ENCODE peak calls at places on chromosomes 16 and 17, in six cellular contexts. D is GM13976, M is fibroblast of lung, Q is astrocyte of the cerebellum, X is PC-3, A is fibroblast of mammary gland. F is an unnamed sample.

GRCh38 chr17:74276561-74277009 is 2.6 kb downstream of the DNAI2 start:
- DNase-seq in D (no peak), M (no peak), Q (no peak), X (no peak), A (peak; percentile 26), F (peak; percentile 80)

GRCh38 chr16:55678061-55678935 is 22.5 kb downstream of the SLC6A2 start:
- DNase-seq in D (no peak), M (no peak), Q (no peak), X (no peak), A (peak; percentile 38), F (no peak)

GRCh38 chr16:56889206-56889605 is 24.2 kb downstream of the SLC12A3 start:
- DNase-seq in D (no peak), M (no peak), Q (no peak), X (no peak), A (no peak), F (peak; percentile 42)

GRCh38 chr16:30417447-30418349 is 10.3 kb downstream of the ZNF771 start:
- DNase-seq in D (peak; percentile 93), M (peak; percentile 92), Q (peak; percentile 73), X (peak; percentile 94), A (peak; percentile 86), F (peak; percentile 97)

GRCh38 chr16:27127293-27127692 is 60.6 kb downstream of the C16orf82 start:
- DNase-seq in D (no peak), M (peak; percentile 16), Q (no peak), X (no peak), A (no peak), F (peak; percentile 82)

GRCh38 chr16:68645494-68646388 is 631 bp downstream of the CDH3 start:
- DNase-seq in D (peak; percentile 46), M (no peak), Q (no peak), X (no peak), A (no peak), F (no peak)

GRCh38 chr17:59804910-59805381 is 87.8 kb downstream of the TUBD1 start:
- DNase-seq in D (no peak), M (peak; percentile 61), Q (no peak), X (no peak), A (peak; percentile 66), F (peak; percentile 54)

GRCh38 chr17:76369804-76370203 is 14.6 kb upstream of the SPHK1 start:
- DNase-seq in D (no peak), M (no peak), Q (no peak), X (no peak), A (peak; percentile 63), F (peak; percentile 15)

GRCh38 chr16:27781195-27781524 is 231.2 kb downstream of the KATNIP start:
- DNase-seq in D (no peak), M (peak; percentile 25), Q (no peak), X (no peak), A (peak; percentile 7), F (peak; percentile 86)

GRCh38 chr16:89602273-89602951 is 11.0 kb upstream of the DPEP1 start:
- DNase-seq in D (peak; percentile 78), M (peak; percentile 80), Q (no peak), X (peak; percentile 66), A (peak; percentile 86), F (peak; percentile 100)

GRCh38 chr17:63998050-63998720 is at the start of gene PRR29:
- DNase-seq in D (peak; percentile 92), M (peak; percentile 53), Q (no peak), X (peak; percentile 72), A (peak; percentile 39), F (peak; percentile 98)

GRCh38 chr16:86622700-86623615 is 44.6 kb downstream of the FOXL1 start:
- DNase-seq in D (no peak), M (no peak), Q (no peak), X (no peak), A (no peak), F (no peak)

GRCh38 chr17:2485543-2485942 is 26.1 kb downstream of the METTL16 start:
- DNase-seq in D (no peak), M (peak; percentile 26), Q (no peak), X (peak; percentile 45), A (peak; percentile 23), F (no peak)

GRCh38 chr17:27544350-27545131 is 86.4 kb upstream of the LGALS9 start:
- DNase-seq in D (peak; percentile 86), M (peak; percentile 59), Q (peak; percentile 91), X (no peak), A (no peak), F (peak; percentile 27)

GRCh38 chr16:27538508-27538907 is 11.2 kb downstream of the GTF3C1 start:
- DNase-seq in D (no peak), M (no peak), Q (no peak), X (no peak), A (no peak), F (no peak)

GRCh38 chr16:78484509-78485058 is 385.1 kb downstream of the WWOX start:
- DNase-seq in D (no peak), M (no peak), Q (no peak), X (no peak), A (no peak), F (no peak)

GRCh38 chr16:49588729-49589384 is 215.3 kb downstream of the C16orf78 start:
- DNase-seq in D (no peak), M (peak; percentile 44), Q (no peak), X (no peak), A (peak; percentile 20), F (peak; percentile 91)

GRCh38 chr17:34163681-34164080 is 91.4 kb upstream of the CCL2 start:
- DNase-seq in D (no peak), M (peak; percentile 48), Q (no peak), X (no peak), A (peak; percentile 31), F (peak; percentile 66)

GRCh38 chr16:3780570-3780969 is 63.2 kb upstream of the TRAP1 start:
- DNase-seq in D (no peak), M (peak; percentile 41), Q (no peak), X (peak; percentile 12), A (peak; percentile 31), F (no peak)

GRCh38 chr16:13122074-13122473 is 220.7 kb downstream of the SHISA9 start:
- DNase-seq in D (no peak), M (no peak), Q (no peak), X (no peak), A (no peak), F (no peak)

DNA sequence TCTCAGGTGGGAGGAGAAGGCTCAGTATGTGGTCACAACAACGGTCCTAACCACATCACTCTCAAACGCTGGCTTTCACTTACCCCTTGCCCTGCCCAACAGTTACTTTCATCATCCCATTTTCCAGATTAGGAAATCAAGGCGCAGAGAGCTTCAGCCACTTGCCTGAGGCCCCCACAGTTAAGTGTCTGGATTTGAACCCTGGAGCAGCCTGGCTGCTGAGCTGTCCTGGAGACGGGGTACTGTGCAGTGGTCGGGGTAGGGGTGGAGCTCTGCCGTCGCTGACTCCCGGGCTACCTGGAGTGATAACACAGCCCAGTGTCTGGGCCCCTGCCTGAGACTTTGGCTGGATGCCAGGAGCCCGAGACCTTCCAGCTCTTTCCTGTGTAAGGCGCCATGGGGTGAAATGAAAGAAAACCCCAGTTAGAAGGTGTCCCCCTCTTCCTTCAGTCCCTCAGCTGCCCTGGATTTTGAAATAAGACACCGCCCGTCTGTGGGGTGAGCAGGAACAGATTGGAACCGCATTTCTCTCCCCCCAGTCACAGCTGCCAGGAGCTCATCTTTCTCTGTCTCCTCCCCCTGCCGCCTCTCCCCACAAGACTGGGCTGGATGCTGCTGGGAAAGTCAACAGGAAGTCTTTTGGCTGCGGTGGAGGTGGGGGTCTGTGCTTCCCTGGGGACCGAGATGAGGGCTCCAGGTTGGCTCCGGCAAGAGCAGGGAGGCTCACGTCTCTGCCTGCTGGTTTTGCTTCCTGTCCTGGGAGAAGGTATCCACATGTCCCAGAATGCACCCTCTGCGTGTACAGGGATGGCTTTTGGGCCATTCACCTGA is 280.2 kb downstream of the SEC14L1 start:
- DNase-seq in D (peak; percentile 72), M (peak; percentile 88), Q (peak; percentile 63), X (no peak), A (peak; percentile 91), F (peak; percentile 95)
- TF ChIP-seq CTCF in D (no peak), M (no peak), Q (no peak), X (no peak), A (no peak), F (no peak)

DNA sequence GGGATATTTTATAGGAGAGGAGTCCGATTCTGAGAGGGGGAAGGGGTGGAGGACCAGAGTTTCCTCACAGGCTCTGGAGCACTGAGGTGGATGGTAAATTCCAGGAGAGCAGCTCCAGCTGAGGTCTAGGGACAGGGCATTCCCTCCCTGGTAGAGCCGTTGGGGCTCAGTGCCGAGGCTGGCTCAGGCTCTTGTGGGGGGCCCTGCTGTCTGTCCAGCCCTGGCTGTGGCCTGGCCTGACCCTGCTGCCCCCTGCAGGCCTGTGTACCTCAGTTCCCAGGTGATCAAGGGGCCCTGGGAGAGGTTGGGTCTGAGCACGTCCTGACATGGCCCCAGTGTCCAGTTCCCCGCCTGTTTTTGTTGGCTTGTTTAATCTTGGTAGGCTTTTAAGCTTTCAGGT is 16.8 kb downstream of the ZNF750 start:
- DNase-seq in D (no peak), M (no peak), Q (no peak), X (no peak), A (no peak), F (no peak)
- TF ChIP-seq CTCF in D (peak; percentile 30), M (no peak), Q (peak; percentile 21), X (peak; percentile 46), A (no peak), F (peak; percentile 5)

GRCh38 chr16:24018485-24018884 is 182.7 kb downstream of the PRKCB start:
- DNase-seq in D (no peak), M (no peak), Q (no peak), X (no peak), A (no peak), F (no peak)

GRCh38 chr16:24013733-24014645 is 178.2 kb downstream of the PRKCB start:
- DNase-seq in D (peak; percentile 82), M (no peak), Q (no peak), X (no peak), A (no peak), F (no peak)

GRCh38 chr16:24013054-24013636 is 177.4 kb downstream of the PRKCB start:
- DNase-seq in D (no peak), M (no peak), Q (no peak), X (no peak), A (no peak), F (no peak)

GRCh38 chr16:24011237-24011636 is 175.5 kb downstream of the PRKCB start:
- DNase-seq in D (no peak), M (no peak), Q (no peak), X (no peak), A (no peak), F (no peak)

GRCh38 chr16:24015923-24016322 is 180.1 kb downstream of the PRKCB start:
- DNase-seq in D (no peak), M (no peak), Q (no peak), X (no peak), A (no peak), F (no peak)
- TF ChIP-seq CTCF in D (no peak), M (no peak), Q (no peak), X (no peak), A (no peak), F (no peak)

DNA sequence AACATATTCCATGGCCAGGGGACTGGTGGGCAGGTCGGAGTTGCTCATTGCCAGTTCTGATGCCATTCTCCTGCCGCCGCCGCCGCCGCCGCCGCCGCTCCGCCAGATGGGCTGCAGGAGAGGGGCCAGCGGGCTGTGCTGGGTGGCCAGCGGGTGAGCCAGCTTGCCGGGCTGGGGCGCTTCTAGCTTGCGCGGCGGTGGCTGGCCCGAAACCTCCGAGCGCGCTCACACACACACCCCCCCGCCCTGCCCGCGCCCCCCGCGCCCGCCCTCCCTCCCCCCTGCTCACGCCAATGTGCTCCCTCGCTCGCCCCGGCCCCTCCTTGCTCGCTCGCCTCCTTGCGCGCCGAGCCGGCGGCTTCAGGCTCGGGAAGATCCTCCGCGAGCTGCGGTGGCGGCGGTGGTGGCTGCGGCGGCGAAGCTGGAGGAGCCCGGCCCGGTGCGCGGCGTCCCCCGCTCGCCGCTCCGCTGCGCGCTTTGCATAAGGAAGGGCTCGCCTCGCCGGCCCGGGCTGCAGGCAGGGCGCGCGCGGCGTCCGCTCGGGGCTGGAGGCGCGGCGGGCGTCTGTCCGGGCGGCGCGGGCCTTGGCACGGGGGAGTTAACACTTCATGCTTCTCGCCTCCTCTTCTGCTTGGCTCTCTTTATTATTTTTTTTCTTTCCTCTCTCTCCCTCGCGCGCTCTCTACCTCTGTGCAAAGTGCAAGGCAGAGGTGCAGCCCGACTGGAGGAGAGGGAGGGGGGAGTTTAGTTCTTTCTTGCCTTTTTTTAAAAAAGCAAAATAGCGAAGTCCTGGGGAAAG is 501 bp downstream of the MAF start:
- DNase-seq in D (peak; percentile 34), M (peak; percentile 73), Q (no peak), X (no peak), A (no peak), F (peak; percentile 96)
- TF ChIP-seq CTCF in D (no peak), M (no peak), Q (no peak), X (no peak), A (no peak), F (no peak)

F was measured in osteoblast.